ENCODE peak calls at places on chromosome 15, in four cellular contexts. C is Kasumi-1, Q is non-pigmented ciliary epithelial cell, U is ELR. B is an unnamed sample.

GRCh38 chr15:90994059-90994416 is 297 bp downstream of the PRC1 start:
- DNase-seq in C (no peak), U (peak), Q (no peak), B (no peak)

GRCh38 chr15:68348064-68348463 is 70.5 kb downstream of the FEM1B start:
- DNase-seq in U (no peak), C (no peak), Q (no peak), B (no peak)

GRCh38 chr15:78675206-78675605 is 34.2 kb upstream of the CHRNB4 start:
- DNase-seq in C (no peak), U (no peak), Q (no peak), B (no peak)

GRCh38 chr15:39774688-39775267 is 7.9 kb downstream of the FSIP1 start:
- DNase-seq in Q (no peak), C (no peak), U (no peak), B (no peak)

GRCh38 chr15:33831646-33832045 is 136.7 kb upstream of the CHRM5 start:
- DNase-seq in C (no peak), U (no peak), Q (no peak), B (no peak)

GRCh38 chr15:63151665-63152064 is 5.6 kb downstream of the RPS27L start:
- DNase-seq in Q (no peak), U (no peak), C (no peak), B (no peak)

GRCh38 chr15:66483131-66483566 is 14.4 kb downstream of the SNAPC5 start:
- DNase-seq in U (peak), C (no peak), Q (no peak), B (peak)

GRCh38 chr15:22263738-22264137 is 183.4 kb downstream of the OR4M2 start:
- DNase-seq in C (no peak), U (no peak), Q (no peak), B (no peak)

GRCh38 chr15:32004249-32004648 is 26.1 kb upstream of the CHRNA7 start:
- DNase-seq in U (no peak), C (no peak), Q (no peak), B (no peak)

GRCh38 chr15:36029606-36030005 is 483.6 kb upstream of the DPH6 start:
- DNase-seq in U (no peak), Q (peak), C (no peak), B (peak)